ENCODE peak calls at places on chromosomes 5 and 9, in ten cellular contexts. H is H54, D is heart left ventricle, U is A549, R is uterus, X is suprapubic skin, C is adrenal gland, A is right lobe of liver, V is esophagus squamous epithelium, M is endothelial cell of umbilical vein. Y is an unnamed sample.
A peak's percentile ranks its signal among the peaks of the same experiment; 100 is the strongest.

GRCh38 chr9:134592018-134592818 is 49.4 kb upstream of the COL5A1 start:
- DNase-seq in R (peak; percentile 41), A (no peak), M (no peak), D (peak; percentile 37), X (no peak), C (no peak), V (no peak), H (peak; percentile 92), U (peak; percentile 56), Y (no peak)

GRCh38 chr9:94999832-95000231 is 273.3 kb downstream of the AOPEP start:
- DNase-seq in X (no peak), V (no peak), R (no peak), M (no peak), U (no peak), C (no peak), D (no peak), A (no peak), H (no peak), Y (no peak)

GRCh38 chr9:124273428-124274153 is 15.8 kb downstream of the NEK6 start:
- DNase-seq in M (no peak), C (no peak), A (no peak), X (no peak), R (no peak), U (no peak), H (no peak), V (no peak), D (no peak), Y (no peak)

GRCh38 chr9:133712221-133713100 is 25.7 kb downstream of the SARDH start:
- DNase-seq in M (no peak), R (no peak), U (no peak), X (no peak), D (peak; percentile 6), C (no peak), H (no peak), V (no peak), A (no peak), Y (no peak)

GRCh38 chr5:176741566-176742211 is 68.7 kb upstream of the UNC5A start:
- DNase-seq in V (no peak), C (no peak), M (no peak), X (peak; percentile 48), A (peak; percentile 18), R (no peak), H (no peak), U (no peak), D (no peak), Y (no peak)

GRCh38 chr5:83299353-83299752 is 172.2 kb upstream of the VCAN start:
- DNase-seq in H (no peak), R (no peak), V (no peak), M (no peak), D (no peak), U (no peak), A (no peak), C (no peak), X (no peak), Y (no peak)

GRCh38 chr5:131679911-131680310 is 44.9 kb upstream of the RAPGEF6 start:
- DNase-seq in A (no peak), M (no peak), D (no peak), R (no peak), H (no peak), X (no peak), U (no peak), C (no peak), V (no peak), Y (no peak)

GRCh38 chr5:155252717-155253116 is 239.2 kb downstream of the KIF4B start:
- DNase-seq in C (no peak), X (no peak), R (no peak), V (no peak), A (no peak), M (no peak), D (no peak), U (no peak), H (no peak), Y (no peak)

GRCh38 chr9:18544456-18544855 is 70.5 kb downstream of the ADAMTSL1 start:
- DNase-seq in R (no peak), X (no peak), M (no peak), H (no peak), U (no peak), V (no peak), D (no peak), C (no peak), A (no peak), Y (no peak)

GRCh38 chr5:56735845-56736641 is 79.3 kb upstream of the MAP3K1 start:
- DNase-seq in V (no peak), C (no peak), M (no peak), X (no peak), U (no peak), H (no peak), R (no peak), D (no peak), A (no peak), Y (no peak)

GRCh38 chr5:146331257-146331822 is 7.3 kb upstream of the POU4F3 start:
- DNase-seq in D (no peak), X (no peak), V (no peak), M (no peak), H (no peak), C (no peak), U (no peak), R (no peak), A (no peak), Y (no peak)

GRCh38 chr9:126984969-126985368 is 70.4 kb downstream of the RALGPS1 start:
- DNase-seq in H (peak; percentile 25), V (no peak), M (no peak), R (no peak), A (no peak), U (peak; percentile 56), C (peak; percentile 85), D (no peak), X (no peak), Y (no peak)

GRCh38 chr9:102479191-102479590 is 515.9 kb upstream of the CYLC2 start:
- DNase-seq in R (no peak), X (no peak), M (no peak), H (peak; percentile 22), C (no peak), A (no peak), D (no peak), U (no peak), V (no peak), Y (no peak)

DNA sequence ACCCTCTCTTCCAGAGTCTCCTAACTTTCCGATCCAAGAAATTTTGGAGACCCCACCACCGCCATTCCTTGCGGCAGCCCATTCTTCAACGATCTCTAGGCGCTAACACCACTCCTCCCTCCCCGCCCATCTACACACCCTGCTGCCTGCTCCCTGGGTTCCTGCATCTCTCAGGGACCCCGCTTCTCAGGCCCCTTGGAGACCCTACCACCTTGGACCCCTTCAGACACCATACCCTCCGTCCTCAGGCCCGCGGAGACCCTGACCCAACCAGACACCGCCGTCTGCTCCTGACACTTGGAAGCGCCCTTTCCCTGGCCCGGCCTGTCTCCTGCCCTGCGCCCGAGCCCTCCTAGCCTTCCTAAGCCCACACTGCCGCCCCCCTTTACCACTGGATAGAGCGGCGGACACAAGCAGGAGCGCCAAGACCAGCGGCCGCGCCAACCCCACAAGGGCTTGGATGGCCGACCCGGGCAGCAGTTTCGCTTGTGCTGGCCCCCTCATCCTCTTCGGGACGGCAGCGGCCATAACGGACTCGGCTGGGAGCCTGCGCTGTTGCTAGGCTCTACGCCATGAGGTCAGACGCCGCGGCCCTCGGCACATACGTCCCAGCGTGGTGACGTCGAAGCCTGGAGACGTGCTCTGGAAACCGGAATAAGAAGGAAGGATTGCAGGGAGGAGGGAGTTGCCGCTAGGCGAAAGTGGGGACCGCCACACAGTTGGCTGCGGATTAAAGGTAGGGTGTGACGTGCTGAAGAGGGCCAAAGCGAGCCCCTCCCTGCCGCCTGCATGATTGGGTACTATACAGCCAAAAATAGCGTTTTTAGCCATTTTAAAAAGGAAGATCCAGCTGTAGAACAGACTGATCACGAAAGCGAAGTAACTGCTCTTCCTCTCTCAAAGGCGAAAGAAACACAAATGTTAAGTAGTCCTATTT is at the start of gene C5orf15:
- DNase-seq in C (peak; percentile 98), R (peak; percentile 95), U (peak; percentile 97), D (peak; percentile 95), A (peak; percentile 96), M (peak; percentile 97), H (peak; percentile 87), X (peak; percentile 96), V (peak; percentile 70), Y (peak; percentile 98)
- TF ChIP-seq POLR2A in C (peak; percentile 91), R (peak; percentile 72), U (peak; percentile 76), D (peak; percentile 73), A (peak; percentile 79), M (peak; percentile 78), H (peak; percentile 91), X (peak; percentile 85), V (peak; percentile 43), Y (peak; percentile 91)

DNA sequence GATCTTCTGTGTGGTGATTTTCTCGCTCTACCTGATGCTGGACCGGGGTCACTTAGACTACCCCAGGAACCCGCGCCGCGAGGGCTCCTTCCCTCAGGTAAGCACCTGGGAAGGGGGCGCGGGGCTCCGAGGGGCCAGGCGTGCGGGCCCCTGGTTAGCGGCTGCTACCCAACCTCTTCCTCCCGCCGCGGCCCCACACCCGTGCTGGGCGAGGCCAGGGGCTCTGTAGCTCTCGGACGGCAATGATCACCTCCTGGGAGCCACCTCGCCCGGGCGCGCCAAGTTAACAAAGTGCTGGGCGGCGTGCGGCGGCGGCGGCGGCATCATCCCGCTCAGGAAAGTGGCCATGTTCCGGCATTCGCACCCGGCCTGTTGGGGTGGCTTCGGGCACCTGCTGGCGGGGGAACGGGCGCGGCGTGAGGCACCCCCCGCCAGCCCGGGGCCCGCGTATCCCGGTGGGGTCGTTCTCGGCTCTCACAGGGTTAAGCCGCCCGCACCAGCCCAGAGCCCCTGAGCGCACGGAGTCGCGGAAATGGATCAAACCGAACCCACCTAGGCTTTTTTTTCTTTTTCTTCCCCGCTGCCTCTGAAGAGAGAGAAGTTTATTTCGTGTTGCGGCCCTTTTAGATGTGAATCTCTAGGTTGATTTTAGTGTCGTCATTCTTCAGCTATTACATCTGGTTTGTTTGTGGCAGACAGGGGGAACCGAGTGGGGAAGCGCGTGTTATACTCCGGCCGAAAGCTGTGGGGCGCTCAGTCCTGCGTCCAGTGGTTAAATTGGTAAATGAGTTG is 925 bp downstream of the MAN2A1 start:
- DNase-seq in X (peak; percentile 88), M (peak; percentile 87), C (peak; percentile 81), A (peak; percentile 85), H (peak; percentile 21), U (peak; percentile 74), D (peak; percentile 79), V (no peak), R (peak; percentile 82), Y (peak; percentile 94)
- TF ChIP-seq POLR2A in X (no peak), M (no peak), C (peak; percentile 52), A (peak; percentile 29), H (no peak), U (no peak), D (no peak), V (no peak), R (peak; percentile 41), Y (peak; percentile 54)

DNA sequence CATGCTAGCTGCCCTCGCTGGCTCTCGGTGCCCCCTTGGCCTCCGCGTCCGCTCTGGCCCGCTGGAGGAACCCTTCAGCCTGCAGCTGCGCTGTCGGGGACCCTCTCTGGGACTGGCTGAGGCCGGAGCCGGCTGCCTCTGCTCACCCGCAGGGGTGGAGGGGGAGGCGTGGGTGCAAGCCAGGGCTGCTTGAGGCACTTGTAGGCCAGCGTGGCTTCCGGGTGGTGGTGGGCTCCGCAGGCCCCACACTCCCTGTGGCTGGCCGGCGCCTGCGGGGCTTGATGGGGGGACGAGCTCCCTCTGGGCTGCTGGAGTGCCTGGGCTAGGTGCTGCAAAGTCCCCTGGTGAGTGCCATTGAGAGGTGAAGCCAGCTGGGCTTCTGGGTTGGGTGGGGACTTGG is 429.6 kb downstream of the LRRC70 start:
- DNase-seq in U (no peak), A (no peak), M (no peak), R (no peak), C (no peak), D (no peak), H (no peak), V (no peak), X (peak; percentile 79), Y (no peak)
- TF ChIP-seq POLR2A in U (no peak), A (no peak), M (no peak), R (no peak), C (no peak), D (no peak), H (no peak), V (no peak), X (no peak), Y (no peak)

GRCh38 chr9:137254624-137255447 is at the start of gene NELFB:
- DNase-seq in X (peak; percentile 95), R (peak; percentile 90), U (peak; percentile 83), D (peak; percentile 95), V (no peak), C (peak; percentile 93), M (peak; percentile 75), A (peak; percentile 96), H (peak; percentile 100), Y (peak; percentile 94)
- TF ChIP-seq POLR2A in X (peak; percentile 19), R (peak; percentile 69), U (peak; percentile 90), D (no peak), V (peak; percentile 43), C (peak; percentile 58), M (peak; percentile 85), A (peak; percentile 71), H (peak; percentile 96), Y (peak; percentile 72)